ENCODE peak calls at places on chromosome 15, in four cellular contexts. One of them, this sample, is unnamed.

GRCh38 chr15:64369078-64369607 is 12.1 kb downstream of the PCLAF start:
- DNase-seq in gastrocnemius medialis: no peak
- DNase-seq in foreskin keratinocyte: no peak
- DNase-seq in fibroblast of lung: peak
- DNase-seq in this sample: no peak

GRCh38 chr15:83118968-83119367 is 11.5 kb downstream of the TM6SF1 start:
- DNase-seq in fibroblast of lung: no peak
- DNase-seq in gastrocnemius medialis: no peak
- DNase-seq in foreskin keratinocyte: no peak
- DNase-seq in this sample: no peak

GRCh38 chr15:80977627-80978036 is 12.0 kb downstream of the MESD start:
- DNase-seq in gastrocnemius medialis: no peak
- DNase-seq in fibroblast of lung: peak
- DNase-seq in foreskin keratinocyte: no peak
- DNase-seq in this sample: peak

GRCh38 chr15:38062679-38063078 is 128.2 kb downstream of the TMCO5A start:
- DNase-seq in foreskin keratinocyte: no peak
- DNase-seq in gastrocnemius medialis: no peak
- DNase-seq in fibroblast of lung: no peak
- DNase-seq in this sample: no peak

GRCh38 chr15:73078291-73078690 is 26.0 kb downstream of the NEO1 start:
- DNase-seq in gastrocnemius medialis: no peak
- DNase-seq in fibroblast of lung: no peak
- DNase-seq in foreskin keratinocyte: no peak
- DNase-seq in this sample: no peak

GRCh38 chr15:88178631-88179030 is 77.9 kb downstream of the NTRK3 start:
- DNase-seq in fibroblast of lung: no peak
- DNase-seq in gastrocnemius medialis: no peak
- DNase-seq in foreskin keratinocyte: no peak
- DNase-seq in this sample: no peak

GRCh38 chr15:85456798-85457197 is 76.4 kb downstream of the AKAP13 start:
- DNase-seq in foreskin keratinocyte: no peak
- DNase-seq in gastrocnemius medialis: no peak
- DNase-seq in fibroblast of lung: no peak
- DNase-seq in this sample: no peak

GRCh38 chr15:38991126-38991525 is 426.5 kb upstream of the RASGRP1 start:
- DNase-seq in gastrocnemius medialis: no peak
- DNase-seq in fibroblast of lung: peak
- DNase-seq in foreskin keratinocyte: no peak
- DNase-seq in this sample: no peak

GRCh38 chr15:65333863-65334262 is 29.4 kb downstream of the RNU5B-1 start:
- DNase-seq in gastrocnemius medialis: no peak
- DNase-seq in foreskin keratinocyte: no peak
- DNase-seq in fibroblast of lung: no peak
- DNase-seq in this sample: no peak

GRCh38 chr15:77905301-77905920 is 172.1 kb downstream of the TBC1D2B start:
- DNase-seq in fibroblast of lung: no peak
- DNase-seq in gastrocnemius medialis: no peak
- DNase-seq in foreskin keratinocyte: no peak
- DNase-seq in this sample: no peak

GRCh38 chr15:79644091-79644490 is 212.0 kb downstream of the MINAR1 start:
- DNase-seq in fibroblast of lung: peak
- DNase-seq in gastrocnemius medialis: no peak
- DNase-seq in foreskin keratinocyte: peak
- DNase-seq in this sample: no peak

GRCh38 chr15:43230640-43231115 is 9.9 kb upstream of the EPB42 start:
- DNase-seq in foreskin keratinocyte: no peak
- DNase-seq in fibroblast of lung: no peak
- DNase-seq in gastrocnemius medialis: peak
- DNase-seq in this sample: no peak

GRCh38 chr15:45393851-45394250 is 15.5 kb upstream of the GATM start:
- DNase-seq in fibroblast of lung: no peak
- DNase-seq in foreskin keratinocyte: no peak
- DNase-seq in gastrocnemius medialis: no peak
- DNase-seq in this sample: no peak

GRCh38 chr15:65198571-65198970 is 12.7 kb downstream of the CILP start:
- DNase-seq in fibroblast of lung: no peak
- DNase-seq in gastrocnemius medialis: no peak
- DNase-seq in foreskin keratinocyte: no peak
- DNase-seq in this sample: no peak

GRCh38 chr15:95551580-95551979 is 778.9 kb upstream of the NR2F2 start:
- DNase-seq in fibroblast of lung: no peak
- DNase-seq in foreskin keratinocyte: no peak
- DNase-seq in gastrocnemius medialis: no peak
- DNase-seq in this sample: no peak

GRCh38 chr15:45919806-45920205 is 285.0 kb downstream of the SQOR start:
- DNase-seq in fibroblast of lung: peak
- DNase-seq in foreskin keratinocyte: peak
- DNase-seq in gastrocnemius medialis: no peak
- DNase-seq in this sample: no peak

GRCh38 chr15:99409560-99409959 is 156.2 kb upstream of the MEF2A start:
- DNase-seq in foreskin keratinocyte: no peak
- DNase-seq in gastrocnemius medialis: no peak
- DNase-seq in fibroblast of lung: no peak
- DNase-seq in this sample: no peak

GRCh38 chr15:33699691-33700447 is 268.4 kb upstream of the CHRM5 start:
- DNase-seq in fibroblast of lung: peak
- DNase-seq in foreskin keratinocyte: no peak
- DNase-seq in gastrocnemius medialis: no peak
- DNase-seq in this sample: no peak
- TF ChIP-seq CTCF in fibroblast of lung: peak
- TF ChIP-seq CTCF in foreskin keratinocyte: peak
- TF ChIP-seq CTCF in gastrocnemius medialis: no peak
- TF ChIP-seq CTCF in this sample: no peak

GRCh38 chr15:50128266-50128665 is 9.2 kb upstream of the ATP8B4 start:
- DNase-seq in foreskin keratinocyte: no peak
- DNase-seq in fibroblast of lung: no peak
- DNase-seq in gastrocnemius medialis: peak
- DNase-seq in this sample: no peak
- TF ChIP-seq CTCF in foreskin keratinocyte: no peak
- TF ChIP-seq CTCF in fibroblast of lung: no peak
- TF ChIP-seq CTCF in gastrocnemius medialis: no peak
- TF ChIP-seq CTCF in this sample: no peak

DNA sequence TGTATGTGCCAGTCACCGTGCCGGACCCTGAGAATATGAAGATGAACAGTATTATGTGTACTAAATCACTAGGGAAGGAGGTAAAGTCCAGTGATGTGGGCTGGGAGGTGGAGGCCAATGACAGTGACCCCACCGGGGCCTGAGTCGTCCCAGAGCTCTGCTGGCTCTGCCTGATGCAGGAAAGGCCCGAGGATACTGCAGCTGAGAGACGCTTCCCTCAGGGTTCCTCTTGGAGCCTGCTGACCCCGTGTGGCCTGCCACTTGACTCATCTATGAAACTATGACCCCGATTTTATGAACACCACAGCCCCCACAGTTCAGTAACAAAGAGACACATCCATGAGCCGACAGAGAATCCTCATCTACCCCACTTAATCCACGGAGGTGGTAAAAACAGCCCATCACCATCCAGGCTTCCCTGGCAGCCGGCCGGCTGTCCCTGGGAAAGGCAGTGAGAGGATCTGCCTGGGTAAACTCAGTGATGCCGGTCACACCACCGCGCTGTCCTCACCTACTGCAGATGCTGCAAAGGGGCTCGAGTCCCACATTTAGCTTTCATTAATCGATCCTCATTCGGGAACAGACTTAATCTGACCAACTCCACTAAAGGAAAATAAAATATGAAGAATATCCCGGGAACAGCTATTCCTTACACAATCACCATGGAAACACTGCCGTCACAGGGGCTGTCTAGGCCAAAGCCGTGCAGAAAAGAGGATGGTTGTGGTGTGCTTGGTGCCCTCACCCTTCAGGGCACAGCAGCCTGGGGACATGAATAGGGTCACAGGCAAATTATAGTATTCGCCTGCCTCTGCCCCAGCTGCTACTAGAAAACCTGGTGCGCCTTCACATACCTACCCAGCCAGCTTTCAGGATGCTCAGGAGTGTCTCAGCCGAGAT is 82.9 kb downstream of the ARRDC4 start:
- DNase-seq in fibroblast of lung: no peak
- DNase-seq in gastrocnemius medialis: no peak
- DNase-seq in foreskin keratinocyte: no peak
- DNase-seq in this sample: no peak
- TF ChIP-seq CTCF in fibroblast of lung: no peak
- TF ChIP-seq CTCF in gastrocnemius medialis: no peak
- TF ChIP-seq CTCF in foreskin keratinocyte: no peak
- TF ChIP-seq CTCF in this sample: no peak

DNA sequence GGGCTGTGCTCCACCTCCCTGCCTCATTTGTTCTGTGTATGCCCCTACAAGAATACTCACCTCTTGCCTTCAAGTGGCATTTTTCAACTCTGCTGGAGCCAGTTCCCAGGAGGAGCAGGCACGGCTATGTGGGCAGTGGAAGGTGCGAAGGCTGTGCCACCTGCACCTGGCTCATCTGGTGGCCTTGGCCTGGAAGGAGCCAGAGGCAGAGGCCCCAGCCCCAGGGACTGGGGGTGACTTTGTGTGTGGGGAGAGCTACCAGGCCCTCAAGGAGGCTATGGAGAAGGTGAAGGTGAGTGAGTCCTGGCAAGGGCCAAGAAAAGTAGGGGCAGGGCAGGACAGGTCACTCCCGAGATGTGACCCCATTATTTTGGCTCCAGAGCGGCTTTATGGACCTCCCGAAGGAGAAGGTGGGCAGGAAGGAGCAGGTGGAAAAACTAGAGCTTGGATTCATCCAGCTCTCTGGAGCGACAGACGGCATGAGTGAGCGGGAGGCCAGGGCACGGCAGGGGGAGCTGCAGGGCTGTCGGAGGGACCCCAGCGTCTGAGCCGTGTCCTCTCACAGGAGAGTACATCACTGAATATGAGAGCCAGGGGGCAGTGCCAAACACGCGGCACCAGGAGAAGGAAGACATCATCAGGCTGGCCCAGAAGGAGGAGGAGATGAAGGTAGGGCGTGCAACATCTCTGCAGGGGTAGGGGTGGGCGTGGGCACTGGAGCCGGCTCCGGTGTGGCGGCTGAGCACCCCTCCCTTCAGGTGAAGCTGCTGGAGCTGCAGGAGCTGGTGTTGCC is 57.3 kb upstream of the UBE2Q2 start:
- DNase-seq in foreskin keratinocyte: no peak
- DNase-seq in gastrocnemius medialis: no peak
- DNase-seq in fibroblast of lung: peak
- DNase-seq in this sample: no peak
- TF ChIP-seq CTCF in foreskin keratinocyte: peak
- TF ChIP-seq CTCF in gastrocnemius medialis: no peak
- TF ChIP-seq CTCF in fibroblast of lung: peak
- TF ChIP-seq CTCF in this sample: no peak

DNA sequence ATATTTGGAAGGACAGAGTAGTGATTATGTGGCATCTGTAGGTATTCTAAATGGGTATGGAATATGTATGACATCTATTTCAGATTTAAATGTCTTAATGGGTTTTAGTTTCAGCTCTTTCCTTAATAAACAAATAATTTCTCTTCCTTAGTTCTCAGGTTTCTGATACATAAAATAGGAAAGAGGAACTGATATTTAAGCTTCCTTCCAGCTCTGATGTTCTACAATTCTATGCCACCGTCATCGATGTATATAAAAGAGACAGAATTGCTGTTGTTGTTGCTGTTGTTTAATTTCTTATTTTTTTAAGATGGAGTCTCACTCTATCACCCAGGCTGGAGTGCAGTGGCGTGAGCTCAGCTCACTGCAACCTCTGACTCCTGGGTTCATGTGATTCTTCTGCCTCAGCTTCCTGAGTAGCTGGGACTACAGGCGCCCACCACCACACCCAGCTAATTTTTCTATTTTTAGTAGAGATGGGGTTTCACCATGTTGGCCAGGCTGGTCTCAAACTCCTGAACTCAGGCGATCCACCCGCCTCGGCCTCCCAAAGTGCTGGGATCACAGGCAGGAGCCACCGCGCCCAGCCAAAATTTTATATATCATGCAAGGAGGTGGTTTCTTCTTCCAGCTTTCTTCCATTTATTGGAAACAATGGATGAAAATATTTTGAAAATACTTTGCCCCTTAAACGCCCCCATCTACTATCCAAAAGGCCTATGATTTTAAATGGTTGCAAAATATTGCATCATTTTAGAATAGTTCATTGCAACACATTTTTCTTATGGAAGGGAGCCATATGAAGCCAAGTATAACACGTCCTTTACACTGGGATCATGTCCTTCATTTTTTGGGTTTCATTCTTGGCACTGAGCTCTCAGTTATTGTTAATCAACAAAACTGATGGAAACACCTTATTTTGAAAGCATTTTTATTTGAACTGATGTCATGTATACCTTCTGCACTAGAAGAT is 13.9 kb upstream of the C15orf61 start:
- DNase-seq in fibroblast of lung: peak
- DNase-seq in gastrocnemius medialis: no peak
- DNase-seq in foreskin keratinocyte: no peak
- DNase-seq in this sample: no peak
- TF ChIP-seq CTCF in fibroblast of lung: no peak
- TF ChIP-seq CTCF in gastrocnemius medialis: no peak
- TF ChIP-seq CTCF in foreskin keratinocyte: no peak
- TF ChIP-seq CTCF in this sample: no peak

GRCh38 chr15:31390029-31390428 is 63.4 kb downstream of the KLF13 start:
- DNase-seq in fibroblast of lung: no peak
- DNase-seq in foreskin keratinocyte: no peak
- DNase-seq in gastrocnemius medialis: no peak
- DNase-seq in this sample: no peak
- TF ChIP-seq CTCF in fibroblast of lung: no peak
- TF ChIP-seq CTCF in foreskin keratinocyte: peak
- TF ChIP-seq CTCF in gastrocnemius medialis: peak
- TF ChIP-seq CTCF in this sample: no peak

GRCh38 chr15:90599639-90600038 is 69.9 kb downstream of the CRTC3 start:
- DNase-seq in foreskin keratinocyte: no peak
- DNase-seq in gastrocnemius medialis: no peak
- DNase-seq in fibroblast of lung: no peak
- DNase-seq in this sample: no peak

GRCh38 chr15:90607361-90607760 is 77.6 kb downstream of the CRTC3 start:
- DNase-seq in fibroblast of lung: no peak
- DNase-seq in gastrocnemius medialis: no peak
- DNase-seq in foreskin keratinocyte: no peak
- DNase-seq in this sample: no peak

GRCh38 chr15:90600954-90601353 is 71.2 kb downstream of the CRTC3 start:
- DNase-seq in foreskin keratinocyte: no peak
- DNase-seq in gastrocnemius medialis: no peak
- DNase-seq in fibroblast of lung: no peak
- DNase-seq in this sample: no peak

GRCh38 chr15:90606641-90607040 is 76.9 kb downstream of the CRTC3 start:
- DNase-seq in foreskin keratinocyte: no peak
- DNase-seq in gastrocnemius medialis: no peak
- DNase-seq in fibroblast of lung: no peak
- DNase-seq in this sample: no peak

DNA sequence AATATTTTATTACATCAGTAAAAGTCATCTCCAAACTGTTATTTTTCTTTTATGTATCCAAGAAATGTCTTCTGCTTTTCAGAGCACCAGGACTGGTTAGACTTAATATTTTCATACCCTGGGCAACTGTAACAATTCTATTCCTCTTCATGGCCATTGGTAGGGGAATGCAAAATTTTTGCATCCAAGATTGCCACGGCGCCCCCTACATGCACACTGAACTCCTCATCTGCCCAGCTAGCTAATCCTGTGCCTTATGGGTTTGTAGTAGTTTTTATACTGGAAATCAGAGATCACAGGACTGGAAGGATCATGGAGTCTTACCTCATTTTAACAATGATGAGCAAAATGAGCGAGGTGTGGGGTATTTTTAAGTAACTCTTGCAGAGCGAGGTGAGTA is 74.2 kb downstream of the CRTC3 start:
- DNase-seq in fibroblast of lung: peak
- DNase-seq in foreskin keratinocyte: no peak
- DNase-seq in gastrocnemius medialis: no peak
- DNase-seq in this sample: no peak
- TF ChIP-seq CTCF in fibroblast of lung: peak
- TF ChIP-seq CTCF in foreskin keratinocyte: peak
- TF ChIP-seq CTCF in gastrocnemius medialis: no peak
- TF ChIP-seq CTCF in this sample: no peak